ENCODE peak calls at places on chromosomes 4 and X, in six cellular contexts. L is HepG2, I is HCT116, Z is hepatocyte, W is GM23338, Q is K562. E is an unnamed sample.

GRCh38 chr4:109921384-109921808 is 8.7 kb downstream of the EGF start:
- DNase-seq in L (no peak), I (no peak), W (peak; percentile 61), Q (no peak), Z (peak; percentile 47), E (no peak)

GRCh38 chr4:169201144-169202124 is 69.3 kb downstream of the SH3RF1 start:
- DNase-seq in L (no peak), W (no peak), Q (no peak), I (no peak), Z (no peak), E (no peak)

GRCh38 chrX:38304010-38304409 is 23.3 kb downstream of the RPGR start:
- DNase-seq in Z (peak; percentile 15), Q (peak; percentile 11), I (no peak), L (peak; percentile 11), W (peak; percentile 55), E (no peak)

GRCh38 chrX:125620715-125621587 is 301.3 kb downstream of the TEX13C start:
- DNase-seq in W (no peak), Z (no peak), L (no peak), Q (no peak), I (no peak), E (no peak)

GRCh38 chr4:118783887-118784286 is 52.0 kb downstream of the SEC24D start:
- DNase-seq in I (no peak), L (no peak), W (no peak), Q (no peak), Z (no peak), E (no peak)

GRCh38 chr4:33369366-33369899 is 2649.3 kb downstream of the PCDH7 start:
- DNase-seq in Z (peak; percentile 23), Q (no peak), L (no peak), W (no peak), I (peak; percentile 66), E (no peak)

GRCh38 chrX:120768681-120769080 is 107.0 kb downstream of the CT47B1 start:
- DNase-seq in L (no peak), I (no peak), W (no peak), Q (no peak), Z (no peak), E (no peak)

GRCh38 chr4:148335133-148335532 is 107.1 kb downstream of the NR3C2 start:
- DNase-seq in Z (no peak), I (no peak), Q (no peak), L (no peak), W (no peak), E (no peak)

GRCh38 chrX:22159071-22159470 is 113.6 kb upstream of the CBLL2 start:
- DNase-seq in Q (no peak), L (no peak), I (no peak), Z (no peak), W (no peak), E (no peak)

GRCh38 chr4:153603835-153604234 is 80.2 kb upstream of the TLR2 start:
- DNase-seq in I (no peak), L (no peak), Q (no peak), Z (no peak), W (no peak), E (no peak)
- H3K4me1 ChIP-seq in I (no peaks in the 10 kb centered on the region), L (no peaks in the 10 kb centered on the region), Q (no peaks in the 10 kb centered on the region), Z (no peaks in the 10 kb centered on the region), W (no peaks in the 10 kb centered on the region), E (no peaks in the 10 kb centered on the region)

GRCh38 chr4:37431417-37431743 is 186.8 kb downstream of the NWD2 start:
- DNase-seq in I (no peak), L (peak; percentile 87), Z (peak; percentile 58), W (no peak), Q (no peak), E (no peak)

GRCh38 chr4:37438880-37439279 is 194.3 kb downstream of the NWD2 start:
- DNase-seq in L (no peak), W (no peak), Z (no peak), I (no peak), Q (no peak), E (no peak)

GRCh38 chr4:37430718-37431416 is 186.3 kb downstream of the NWD2 start:
- DNase-seq in L (peak; percentile 27), I (no peak), W (no peak), Q (no peak), Z (no peak), E (no peak)

GRCh38 chr4:37429906-37430305 is 185.4 kb downstream of the NWD2 start:
- DNase-seq in I (no peak), Q (no peak), L (no peak), W (no peak), Z (no peak), E (no peak)

GRCh38 chr4:37434469-37434868 is 189.9 kb downstream of the NWD2 start:
- DNase-seq in L (no peak), Z (peak; percentile 56), Q (no peak), I (peak; percentile 16), W (peak; percentile 40), E (no peak)
- TF ChIP-seq CTCF in L (peak; percentile 33), Z (peak; percentile 43), Q (no peak), I (peak; percentile 33), W (peak; percentile 45), E (no peak)

GRCh38 chr4:4865705-4866123 is 6.2 kb downstream of the MSX1 start:
- DNase-seq in W (peak; percentile 43), L (no peak), I (no peak), Z (no peak), Q (no peak), E (no peak)
- TF ChIP-seq EZH2 in W (no peak), L (no peak), I (no peak), Z (no peak), Q (no peak), E (no peak)

DNA sequence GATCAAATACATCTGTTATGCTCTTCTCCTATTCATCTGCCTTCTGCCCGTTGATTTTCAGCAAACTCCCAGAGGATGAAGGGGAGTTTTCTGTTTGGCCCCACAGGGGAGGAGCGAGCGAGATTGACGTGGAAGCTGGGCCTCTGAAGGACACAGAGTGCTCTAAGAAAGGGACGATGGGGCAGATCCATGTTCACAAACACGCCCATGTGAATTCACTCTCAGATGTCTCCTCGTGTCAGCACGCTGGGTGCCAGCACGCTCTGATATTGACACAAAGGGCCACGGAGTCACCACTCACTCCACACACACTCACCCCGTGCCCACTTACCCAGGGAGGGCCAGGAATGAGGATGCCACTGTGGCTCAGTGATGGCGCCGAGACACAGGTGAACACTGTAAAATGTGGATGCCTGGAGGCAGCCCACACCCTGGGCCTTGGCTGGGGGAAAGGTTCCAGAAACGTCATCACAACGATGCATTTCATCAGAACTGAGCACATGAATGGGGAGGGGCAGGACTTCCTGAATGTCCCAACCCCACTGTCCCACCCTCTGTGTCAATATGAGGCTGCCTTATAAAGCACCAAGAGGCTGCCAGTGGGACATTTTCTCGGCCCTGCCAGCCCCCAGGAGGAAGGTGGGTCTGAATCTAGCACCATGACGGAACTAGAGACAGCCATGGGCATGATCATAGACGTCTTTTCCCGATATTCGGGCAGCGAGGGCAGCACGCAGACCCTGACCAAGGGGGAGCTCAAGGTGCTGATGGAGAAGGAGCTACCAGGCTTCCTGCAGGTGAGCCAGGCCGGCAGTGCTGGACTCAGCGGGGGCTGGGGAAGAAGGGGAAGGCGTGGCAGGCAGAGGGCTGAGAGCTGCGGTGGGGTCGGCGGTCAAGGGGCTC is at the start of gene S100P:
- DNase-seq in W (no peak), I (no peak), Z (peak; percentile 63), Q (no peak), L (peak; percentile 86), E (no peak)
- H3K4me1 ChIP-seq in W (peaks cover 3% of the 10 kb centered on the region), I (peaks cover 41% of the 10 kb centered on the region), Z (peaks cover 54% of the 10 kb centered on the region), Q (peaks cover 58% of the 10 kb centered on the region), L (peaks cover 69% of the 10 kb centered on the region), E (peaks cover 18% of the 10 kb centered on the region)